ENCODE peak calls at places on chromosomes 6 and 20, in four cellular contexts. B is type B pancreatic cell, G is fibroblast of pulmonary artery, H is GM23338. Z is an unnamed sample.

GRCh38 chr6:2940851-2941250 is 30.5 kb downstream of the SERPINB6 start:
- DNase-seq in B (no peak), G (no peak), H (no peak), Z (no peak)

GRCh38 chr6:14975124-14975815 is 270.6 kb upstream of the JARID2 start:
- DNase-seq in B (no peak), G (peak), H (peak), Z (no peak)

GRCh38 chr20:57672164-57672563 is 37.7 kb downstream of the PMEPA1 start:
- DNase-seq in B (no peak), G (no peak), H (no peak), Z (no peak)

GRCh38 chr6:137013738-137014602 is 30.8 kb downstream of the IL20RA start:
- DNase-seq in B (no peak), G (peak), H (peak), Z (no peak)

GRCh38 chr6:37877373-37878149 is 58.0 kb downstream of the ZFAND3 start:
- DNase-seq in B (no peak), G (peak), H (no peak), Z (no peak)

GRCh38 chr20:46994341-46994740 is 99.7 kb downstream of the EYA2 start:
- DNase-seq in B (no peak), G (no peak), H (no peak), Z (peak)

GRCh38 chr20:33947709-33948295 is 45.9 kb upstream of the RALY start:
- DNase-seq in B (no peak), G (peak), H (peak), Z (peak)

GRCh38 chr6:118165500-118165899 is 258.4 kb downstream of the SLC35F1 start:
- DNase-seq in B (no peak), G (no peak), H (no peak), Z (no peak)

GRCh38 chr6:36739947-36740817 is 42.6 kb downstream of the RAB44 start:
- DNase-seq in B (no peak), G (peak), H (no peak), Z (no peak)

GRCh38 chr20:17580905-17581304 is 11.0 kb downstream of the DSTN start:
- DNase-seq in B (no peak), G (no peak), H (no peak), Z (no peak)

GRCh38 chr6:53510751-53511150 is 34.1 kb downstream of the GCLC start:
- DNase-seq in B (no peak), G (no peak), H (no peak), Z (no peak)

GRCh38 chr6:53513056-53513455 is 31.8 kb downstream of the GCLC start:
- DNase-seq in B (no peak), G (no peak), H (no peak), Z (no peak)

GRCh38 chr6:53514677-53515076 is 30.2 kb downstream of the GCLC start:
- DNase-seq in B (no peak), G (no peak), H (no peak), Z (no peak)

GRCh38 chr6:53512631-53513030 is 32.3 kb downstream of the GCLC start:
- DNase-seq in B (no peak), G (no peak), H (no peak), Z (no peak)

GRCh38 chr6:53513519-53513966 is 31.4 kb downstream of the GCLC start:
- DNase-seq in B (no peak), G (no peak), H (no peak), Z (no peak)
- TF ChIP-seq CTCF in B (no peak), G (no peak), H (no peak), Z (no peak)

DNA sequence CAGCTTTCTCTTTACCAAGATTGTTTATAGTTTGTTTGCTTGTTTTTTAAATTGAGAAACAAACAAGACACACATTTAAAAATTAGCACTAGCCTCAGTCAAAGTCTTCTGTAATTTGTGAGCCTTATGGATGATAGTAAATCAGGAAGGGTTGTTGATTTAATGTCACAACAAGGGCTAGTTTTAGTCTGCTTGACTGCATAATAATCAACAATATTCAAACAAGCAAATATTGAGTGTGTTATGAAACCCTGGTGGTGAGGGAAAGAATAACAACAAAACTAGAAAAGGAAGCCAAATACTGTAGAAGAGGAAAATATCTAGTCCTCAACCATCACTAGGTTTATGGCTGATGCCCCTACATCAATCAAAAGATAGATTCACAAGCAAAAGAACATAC is 228.6 kb downstream of the TBC1D7 start:
- DNase-seq in B (no peak), G (no peak), H (no peak), Z (no peak)
- TF ChIP-seq CTCF in B (peak), G (peak), H (no peak), Z (no peak)

GRCh38 chr6:44247338-44248302 is 719 bp downstream of the HSP90AB1 start:
- DNase-seq in B (no peak), G (peak), H (peak), Z (no peak)

GRCh38 chr6:44246663-44247337 is at the start of gene HSP90AB1:
- DNase-seq in B (peak), G (peak), H (peak), Z (peak)

GRCh38 chr6:44248579-44248978 is 1.7 kb downstream of the HSP90AB1 start:
- DNase-seq in B (no peak), G (no peak), H (no peak), Z (no peak)

GRCh38 chr6:44245391-44245911 is 1.4 kb upstream of the HSP90AB1 start:
- DNase-seq in B (no peak), G (no peak), H (no peak), Z (no peak)

GRCh38 chr6:44245912-44246662 is 814 bp upstream of the HSP90AB1 start:
- DNase-seq in B (peak), G (peak), H (peak), Z (peak)
- TF ChIP-seq CTCF in B (peak), G (no peak), H (peak), Z (peak)

GRCh38 chr6:131978522-131978921 is 27.4 kb upstream of the CCN2 start:
- DNase-seq in B (no peak), G (no peak), H (no peak), Z (no peak)
- TF ChIP-seq CTCF in B (no peak), G (no peak), H (no peak), Z (no peak)

GRCh38 chr6:149089508-149089907 is 228.0 kb upstream of the TAB2 start:
- DNase-seq in B (no peak), G (no peak), H (no peak), Z (no peak)
- TF ChIP-seq CTCF in B (no peak), G (no peak), H (peak), Z (peak)

GRCh38 chr6:53651149-53651763 is 14.3 kb downstream of the KLHL31 start:
- DNase-seq in B (no peak), G (peak), H (peak), Z (peak)
- TF ChIP-seq CTCF in B (peak), G (peak), H (peak), Z (peak)

GRCh38 chr6:81384921-81385320 is 367.6 kb downstream of the TENT5A start:
- DNase-seq in B (no peak), G (no peak), H (no peak), Z (no peak)

GRCh38 chr6:81382852-81383251 is 369.6 kb downstream of the TENT5A start:
- DNase-seq in B (no peak), G (no peak), H (no peak), Z (no peak)

GRCh38 chr6:81383472-81383871 is 369.0 kb downstream of the TENT5A start:
- DNase-seq in B (no peak), G (no peak), H (no peak), Z (no peak)

GRCh38 chr6:81380718-81381338 is 371.7 kb downstream of the TENT5A start:
- DNase-seq in B (no peak), G (no peak), H (no peak), Z (no peak)

GRCh38 chr6:81381382-81381916 is 371.0 kb downstream of the TENT5A start:
- DNase-seq in B (no peak), G (no peak), H (no peak), Z (no peak)
- TF ChIP-seq CTCF in B (no peak), G (no peak), H (no peak), Z (no peak)

DNA sequence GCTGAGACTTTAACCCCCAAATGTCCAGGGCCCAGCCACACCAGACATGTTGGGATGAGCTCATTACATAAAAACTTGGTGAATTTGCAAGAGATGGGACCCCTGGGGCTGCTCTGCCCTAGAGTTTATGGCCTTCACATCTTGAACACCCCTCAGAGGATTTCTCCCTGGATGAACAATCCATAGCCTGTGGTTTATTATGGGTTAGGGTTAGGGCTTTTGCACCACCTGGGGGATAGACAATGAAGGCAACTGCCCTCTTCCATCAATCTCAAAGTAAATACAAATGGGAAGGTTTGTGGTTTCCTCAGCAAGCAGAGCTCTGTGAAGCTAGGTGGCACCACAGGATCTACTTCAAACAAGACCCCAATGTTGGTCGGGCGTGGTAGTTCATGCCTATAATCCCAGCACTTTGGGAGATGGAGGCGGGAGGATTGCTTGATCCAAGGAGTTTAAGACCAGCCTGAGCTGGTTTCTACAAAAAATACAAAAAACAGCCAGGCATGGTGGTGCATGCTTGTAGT is 17.4 kb downstream of the SPINT3 start:
- DNase-seq in B (no peak), G (no peak), H (peak), Z (no peak)
- TF ChIP-seq CTCF in B (no peak), G (no peak), H (peak), Z (no peak)

Z was measured in GM13977.